ENCODE peak calls at places on chromosome 3, in ten cellular contexts. A is SJSA1, U is RWPE2, P is left ventricle myocardium inferior, T is brain microvascular endothelial cell, E is ovary, H is AG04450, J is dorsolateral prefrontal cortex, I is GM23338, N is IMR-90. L is an unnamed sample.

GRCh38 chr3:99997293-99997692 is 117.0 kb downstream of the FILIP1L start:
- DNase-seq in A (no peak), U (no peak), P (no peak), T (no peak), E (no peak), H (no peak), J (no peak), I (no peak), N (no peak), L (no peak)

GRCh38 chr3:45090855-45091254 is 55.3 kb downstream of the CDCP1 start:
- DNase-seq in A (no peak), U (no peak), P (no peak), T (no peak), E (no peak), H (no peak), J (no peak), I (no peak), N (no peak), L (no peak)

GRCh38 chr3:25119682-25120081 is 308.4 kb upstream of the RARB start:
- DNase-seq in A (no peak), U (no peak), P (no peak), T (no peak), E (no peak), H (no peak), J (no peak), I (no peak), N (no peak), L (no peak)

GRCh38 chr3:48015451-48016182 is 599 bp downstream of the MAP4 start:
- DNase-seq in A (no peak), U (no peak), P (no peak), T (no peak), E (no peak), H (no peak), J (no peak), I (no peak), N (peak; percentile 41), L (no peak)

GRCh38 chr3:106208979-106209378 is 340.2 kb upstream of the CBLB start:
- DNase-seq in A (no peak), U (no peak), P (no peak), T (peak; percentile 34), E (no peak), H (no peak), J (no peak), I (no peak), N (peak; percentile 30), L (no peak)

GRCh38 chr3:149657458-149657795 is 398 bp downstream of the WWTR1 start:
- DNase-seq in A (peak; percentile 54), U (peak; percentile 54), P (peak; percentile 40), T (peak; percentile 53), E (peak; percentile 84), H (no peak), J (no peak), I (peak; percentile 71), N (peak; percentile 59), L (no peak)

GRCh38 chr3:23094890-23095462 is 108.2 kb upstream of the UBE2E2 start:
- DNase-seq in A (no peak), U (no peak), P (no peak), T (peak; percentile 40), E (no peak), H (no peak), J (no peak), I (peak; percentile 18), N (peak; percentile 7), L (no peak)

GRCh38 chr3:17507480-17507879 is 235.0 kb downstream of the TBC1D5 start:
- DNase-seq in A (no peak), U (no peak), P (no peak), T (no peak), E (no peak), H (no peak), J (no peak), I (no peak), N (no peak), L (no peak)

GRCh38 chr3:8954938-8955763 is 8.1 kb downstream of the RAD18 start:
- DNase-seq in A (no peak), U (no peak), P (no peak), T (peak; percentile 80), E (no peak), H (no peak), J (no peak), I (peak; percentile 53), N (peak; percentile 62), L (peak; percentile 71)

GRCh38 chr3:29649815-29650547 is 369.1 kb downstream of the RBMS3 start:
- DNase-seq in A (peak; percentile 57), U (no peak), P (peak; percentile 24), T (peak; percentile 75), E (no peak), H (no peak), J (no peak), I (no peak), N (peak; percentile 75), L (no peak)

GRCh38 chr3:73547427-73548036 is 77.2 kb downstream of the PDZRN3 start:
- DNase-seq in A (no peak), U (no peak), P (no peak), T (peak; percentile 34), E (no peak), H (peak; percentile 82), J (no peak), I (peak; percentile 29), N (peak; percentile 94), L (no peak)
- H3K27ac ChIP-seq in A (no peak overlapping the region), U (peak overlapping the region; percentile 82), P (peak overlapping the region; percentile 54), T (peak overlapping the region; percentile 10), E (no peak overlapping the region), H (peak overlapping the region; percentile 99), J (peak overlapping the region; percentile 73), I (no peak overlapping the region), N (peak overlapping the region; percentile 90), L (no peak overlapping the region)

GRCh38 chr3:172085557-172085895 is 46.1 kb downstream of the FNDC3B start:
- DNase-seq in A (no peak), U (no peak), P (no peak), T (no peak), E (no peak), H (no peak), J (no peak), I (no peak), N (no peak), L (no peak)

GRCh38 chr3:172086071-172086470 is 46.7 kb downstream of the FNDC3B start:
- DNase-seq in A (no peak), U (no peak), P (no peak), T (no peak), E (no peak), H (no peak), J (no peak), I (no peak), N (no peak), L (no peak)

GRCh38 chr3:172087827-172088580 is 48.6 kb downstream of the FNDC3B start:
- DNase-seq in A (no peak), U (no peak), P (no peak), T (no peak), E (no peak), H (no peak), J (no peak), I (no peak), N (no peak), L (peak; percentile 29)

GRCh38 chr3:172089250-172089649 is 49.9 kb downstream of the FNDC3B start:
- DNase-seq in A (no peak), U (no peak), P (no peak), T (no peak), E (no peak), H (no peak), J (no peak), I (no peak), N (no peak), L (no peak)

DNA sequence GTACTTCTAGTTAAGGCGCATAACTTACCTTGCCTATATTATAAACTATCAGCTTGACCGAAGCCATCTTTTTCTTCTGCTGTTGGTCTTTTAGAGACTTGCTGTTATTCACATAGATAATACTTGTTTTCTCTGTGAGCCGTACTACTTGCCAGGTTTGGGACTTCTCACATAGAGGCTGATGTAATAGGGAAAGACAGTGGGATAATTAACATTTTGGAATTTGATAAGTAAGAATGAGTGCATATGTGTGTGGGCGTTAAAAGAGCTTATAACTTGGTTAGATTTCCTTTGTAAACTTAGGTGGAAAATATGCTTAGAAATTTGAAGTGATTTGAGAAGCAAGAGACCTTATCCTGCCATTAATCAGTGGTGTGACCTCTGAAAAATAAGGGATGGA is 47.8 kb downstream of the FNDC3B start:
- DNase-seq in A (no peak), U (no peak), P (no peak), T (no peak), E (no peak), H (no peak), J (no peak), I (no peak), N (no peak), L (no peak)
- H3K27ac ChIP-seq in A (no peak overlapping the region), U (peak overlapping the region; percentile 90), P (no peak overlapping the region), T (peak overlapping the region; percentile 29), E (no peak overlapping the region), H (no peak overlapping the region), J (no peak overlapping the region), I (peak overlapping the region; percentile 6), N (no peak overlapping the region), L (no peak overlapping the region)

DNA sequence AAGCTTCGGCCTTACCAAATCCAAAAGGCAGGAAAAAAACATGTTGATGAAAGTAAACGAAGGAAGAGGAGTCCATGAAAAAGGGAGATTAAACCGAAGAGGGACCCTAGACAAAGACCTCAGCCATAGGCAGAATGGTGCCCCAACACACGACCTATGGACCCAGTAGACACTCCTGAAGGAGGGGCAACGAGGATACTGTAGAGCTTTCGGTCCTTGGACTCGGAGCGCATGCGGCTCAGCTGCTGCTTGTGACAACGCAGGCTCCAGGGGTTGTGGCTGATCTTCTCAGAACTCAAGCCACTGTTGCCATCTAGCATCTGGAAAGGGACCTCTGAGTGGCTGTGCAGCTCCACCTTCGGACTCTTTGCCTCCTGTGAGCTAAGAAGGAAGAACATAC is 8.8 kb upstream of the GMPPB start:
- DNase-seq in A (no peak), U (no peak), P (no peak), T (no peak), E (no peak), H (no peak), J (no peak), I (no peak), N (no peak), L (no peak)
- H3K27ac ChIP-seq in A (no peak overlapping the region), U (no peak overlapping the region), P (no peak overlapping the region), T (no peak overlapping the region), E (no peak overlapping the region), H (no peak overlapping the region), J (no peak overlapping the region), I (no peak overlapping the region), N (no peak overlapping the region), L (no peak overlapping the region)

GRCh38 chr3:64164309-64164708 is 61.0 kb downstream of the PRICKLE2 start:
- DNase-seq in A (no peak), U (no peak), P (no peak), T (no peak), E (no peak), H (no peak), J (no peak), I (no peak), N (no peak), L (no peak)

GRCh38 chr3:64163755-64164148 is 61.5 kb downstream of the PRICKLE2 start:
- DNase-seq in A (no peak), U (no peak), P (no peak), T (peak; percentile 60), E (no peak), H (peak; percentile 74), J (no peak), I (peak; percentile 30), N (peak; percentile 96), L (no peak)

GRCh38 chr3:64160000-64160690 is 65.1 kb downstream of the PRICKLE2 start:
- DNase-seq in A (no peak), U (no peak), P (no peak), T (no peak), E (no peak), H (no peak), J (no peak), I (no peak), N (no peak), L (no peak)

GRCh38 chr3:64163019-64163754 is 62.1 kb downstream of the PRICKLE2 start:
- DNase-seq in A (no peak), U (no peak), P (no peak), T (no peak), E (no peak), H (no peak), J (no peak), I (peak; percentile 35), N (no peak), L (no peak)

GRCh38 chr3:64161481-64161952 is 63.7 kb downstream of the PRICKLE2 start:
- DNase-seq in A (no peak), U (no peak), P (no peak), T (no peak), E (no peak), H (no peak), J (no peak), I (peak; percentile 30), N (no peak), L (no peak)
- H3K27ac ChIP-seq in A (no peak overlapping the region), U (no peak overlapping the region), P (peak overlapping the region; percentile 74), T (no peak overlapping the region), E (no peak overlapping the region), H (no peak overlapping the region), J (no peak overlapping the region), I (no peak overlapping the region), N (no peak overlapping the region), L (no peak overlapping the region)